ENCODE peak calls at places on chromosomes 4 and X, in six cellular contexts. One of them, this sample, is unnamed.

GRCh38 chrX:130106071-130106470 is 4.2 kb downstream of the ELF4 start:
- DNase-seq in Right ventricle myocardium superior: no peak
- DNase-seq in endothelial cell of umbilical vein: peak; percentile 62
- DNase-seq in NCI-H748 treated with DMSO at 0.1 percent for 48 hours: no peak
- DNase-seq in amniotic stem cell: no peak
- DNase-seq in fibroblast of lung: no peak
- DNase-seq in this sample: no peak

GRCh38 chr4:155629183-155629825 is 37.3 kb upstream of the GUCY1A1 start:
- DNase-seq in amniotic stem cell: peak; percentile 14
- DNase-seq in endothelial cell of umbilical vein: peak; percentile 93
- DNase-seq in Right ventricle myocardium superior: no peak
- DNase-seq in fibroblast of lung: no peak
- DNase-seq in NCI-H748 treated with DMSO at 0.1 percent for 48 hours: no peak
- DNase-seq in this sample: peak; percentile 75

GRCh38 chrX:16258936-16259335 is 91.7 kb downstream of the MAGEB17 start:
- DNase-seq in Right ventricle myocardium superior: no peak
- DNase-seq in endothelial cell of umbilical vein: no peak
- DNase-seq in NCI-H748 treated with DMSO at 0.1 percent for 48 hours: no peak
- DNase-seq in amniotic stem cell: no peak
- DNase-seq in fibroblast of lung: peak; percentile 5
- DNase-seq in this sample: no peak

GRCh38 chrX:545488-545887 is 85.1 kb upstream of the SHOX start:
- DNase-seq in endothelial cell of umbilical vein: no peak
- DNase-seq in fibroblast of lung: no peak
- DNase-seq in amniotic stem cell: no peak
- DNase-seq in Right ventricle myocardium superior: no peak
- DNase-seq in NCI-H748 treated with DMSO at 0.1 percent for 48 hours: no peak
- DNase-seq in this sample: peak; percentile 78

GRCh38 chrX:41332408-41332987 is 1.5 kb upstream of the DDX3X start:
- DNase-seq in fibroblast of lung: peak; percentile 37
- DNase-seq in Right ventricle myocardium superior: peak; percentile 50
- DNase-seq in NCI-H748 treated with DMSO at 0.1 percent for 48 hours: no peak
- DNase-seq in endothelial cell of umbilical vein: peak; percentile 53
- DNase-seq in amniotic stem cell: no peak
- DNase-seq in this sample: peak; percentile 35

GRCh38 chrX:20452487-20452886 is 185.8 kb upstream of the RPS6KA3 start:
- DNase-seq in Right ventricle myocardium superior: no peak
- DNase-seq in endothelial cell of umbilical vein: no peak
- DNase-seq in NCI-H748 treated with DMSO at 0.1 percent for 48 hours: no peak
- DNase-seq in amniotic stem cell: no peak
- DNase-seq in fibroblast of lung: no peak
- DNase-seq in this sample: no peak

GRCh38 chr4:95643627-95644026 is 94.9 kb upstream of the UNC5C start:
- DNase-seq in Right ventricle myocardium superior: no peak
- DNase-seq in NCI-H748 treated with DMSO at 0.1 percent for 48 hours: no peak
- DNase-seq in fibroblast of lung: no peak
- DNase-seq in endothelial cell of umbilical vein: no peak
- DNase-seq in amniotic stem cell: no peak
- DNase-seq in this sample: no peak

GRCh38 chr4:52704676-52705075 is 45.6 kb upstream of the USP46 start:
- DNase-seq in endothelial cell of umbilical vein: no peak
- DNase-seq in fibroblast of lung: no peak
- DNase-seq in Right ventricle myocardium superior: no peak
- DNase-seq in NCI-H748 treated with DMSO at 0.1 percent for 48 hours: no peak
- DNase-seq in amniotic stem cell: no peak
- DNase-seq in this sample: no peak

GRCh38 chrX:47573334-47574095 is 8.7 kb upstream of the TIMP1 start:
- DNase-seq in amniotic stem cell: no peak
- DNase-seq in Right ventricle myocardium superior: no peak
- DNase-seq in fibroblast of lung: peak; percentile 69
- DNase-seq in NCI-H748 treated with DMSO at 0.1 percent for 48 hours: no peak
- DNase-seq in endothelial cell of umbilical vein: no peak
- DNase-seq in this sample: peak; percentile 57

GRCh38 chr4:158812133-158812532 is 43.3 kb downstream of the FNIP2 start:
- DNase-seq in endothelial cell of umbilical vein: no peak
- DNase-seq in fibroblast of lung: no peak
- DNase-seq in Right ventricle myocardium superior: no peak
- DNase-seq in amniotic stem cell: no peak
- DNase-seq in NCI-H748 treated with DMSO at 0.1 percent for 48 hours: no peak
- DNase-seq in this sample: no peak

GRCh38 chrX:103099706-103100105 is 6.8 kb upstream of the NXF3 start:
- DNase-seq in NCI-H748 treated with DMSO at 0.1 percent for 48 hours: no peak
- DNase-seq in amniotic stem cell: no peak
- DNase-seq in endothelial cell of umbilical vein: no peak
- DNase-seq in Right ventricle myocardium superior: no peak
- DNase-seq in fibroblast of lung: no peak
- DNase-seq in this sample: peak; percentile 4

This sample was measured in A172.